ENCODE peak calls at places on chromosomes 16 and 17, in four cellular contexts. R is AG09309, B is HCT116, G is MM.1S. F is an unnamed sample.
A peak's percentile ranks its signal among the peaks of the same experiment; 100 is the strongest.

GRCh38 chr17:72421128-72422092 is 300.6 kb downstream of the SOX9 start:
- DNase-seq in B (peak; percentile 99), G (peak; percentile 81), R (peak; percentile 74), F (peak; percentile 95)

GRCh38 chr17:17603178-17603894 is 11.8 kb upstream of the PEMT start:
- DNase-seq in B (no peak), G (no peak), R (no peak), F (no peak)

GRCh38 chr17:1153795-1154546 is 25.8 kb downstream of the ABR start:
- DNase-seq in R (peak; percentile 42), G (no peak), B (no peak), F (peak; percentile 79)

GRCh38 chr16:4172070-4172469 is 55.8 kb upstream of the ADCY9 start:
- DNase-seq in R (no peak), G (no peak), B (no peak), F (peak; percentile 16)

GRCh38 chr17:19502517-19502916 is 31.1 kb upstream of the SLC47A1 start:
- DNase-seq in B (no peak), G (no peak), R (no peak), F (no peak)

GRCh38 chr16:79734721-79735120 is 134.2 kb upstream of the MAF start:
- DNase-seq in G (no peak), B (no peak), R (no peak), F (no peak)

GRCh38 chr16:1351582-1352362 is at the start of the genes GNPTG and TSR3:
- DNase-seq in G (peak; percentile 93), R (peak; percentile 69), B (peak; percentile 60), F (peak; percentile 94)

GRCh38 chr17:385195-385835 is 32.7 kb upstream of the RPH3AL start:
- DNase-seq in B (no peak), R (no peak), G (no peak), F (no peak)

GRCh38 chr17:9115446-9116265 is 94.3 kb downstream of the NTN1 start:
- DNase-seq in B (no peak), G (no peak), R (no peak), F (peak; percentile 53)

GRCh38 chr17:67289174-67289876 is 44.3 kb upstream of the HELZ start:
- DNase-seq in B (no peak), G (no peak), R (peak; percentile 29), F (peak; percentile 82)

GRCh38 chr17:69141802-69142472 is at the start of gene ABCA6:
- DNase-seq in G (no peak), B (no peak), R (peak; percentile 5), F (peak; percentile 88)

GRCh38 chr17:740240-741055 is 8.1 kb downstream of the TLCD3A start:
- DNase-seq in G (no peak), R (no peak), B (no peak), F (no peak)

GRCh38 chr16:69931631-69932030 is 19.5 kb upstream of the CLEC18A start:
- DNase-seq in R (no peak), G (no peak), B (no peak), F (no peak)

GRCh38 chr16:25785361-25785760 is 93.6 kb downstream of the HS3ST4 start:
- DNase-seq in R (no peak), G (no peak), B (no peak), F (no peak)

GRCh38 chr16:59170065-59170712 is 436.1 kb upstream of the GOT2 start:
- DNase-seq in G (no peak), B (no peak), R (no peak), F (no peak)

DNA sequence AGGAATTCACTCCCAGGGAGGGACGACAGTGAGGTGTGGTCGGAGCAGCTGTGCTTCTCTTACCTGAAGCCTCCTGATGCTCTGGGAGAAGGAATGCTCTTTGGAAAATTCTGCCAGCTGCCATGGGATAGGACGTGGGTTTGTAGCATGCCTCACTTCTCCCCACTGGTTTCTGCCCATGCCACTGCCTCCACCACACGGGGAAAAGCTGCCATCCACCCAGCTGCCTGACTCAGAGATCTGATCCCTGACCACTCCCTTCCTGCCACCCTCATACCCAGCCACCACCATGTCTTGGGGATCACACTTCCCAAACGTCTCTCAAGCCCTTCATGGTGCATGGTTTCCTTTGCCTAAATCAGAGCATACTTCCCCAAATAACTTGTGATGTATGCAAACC is 80.0 kb downstream of the CPPED1 start:
- DNase-seq in B (no peak), R (no peak), G (no peak), F (no peak)
- TF ChIP-seq CTCF in B (no peak), R (no peak), G (no peak), F (no peak)

GRCh38 chr17:44829558-44830358 is at the start of gene GJC1:
- DNase-seq in R (no peak), B (no peak), G (peak; percentile 32), F (no peak)

GRCh38 chr17:44828919-44829557 is 1.0 kb downstream of the GJC1 start:
- DNase-seq in B (no peak), R (no peak), G (no peak), F (peak; percentile 48)

GRCh38 chr17:44830359-44831269 is 527 bp upstream of the GJC1 start:
- DNase-seq in B (no peak), G (peak; percentile 18), R (no peak), F (peak; percentile 50)

GRCh38 chr17:44826123-44826790 is 3.8 kb downstream of the GJC1 start:
- DNase-seq in R (peak; percentile 42), G (no peak), B (no peak), F (no peak)

DNA sequence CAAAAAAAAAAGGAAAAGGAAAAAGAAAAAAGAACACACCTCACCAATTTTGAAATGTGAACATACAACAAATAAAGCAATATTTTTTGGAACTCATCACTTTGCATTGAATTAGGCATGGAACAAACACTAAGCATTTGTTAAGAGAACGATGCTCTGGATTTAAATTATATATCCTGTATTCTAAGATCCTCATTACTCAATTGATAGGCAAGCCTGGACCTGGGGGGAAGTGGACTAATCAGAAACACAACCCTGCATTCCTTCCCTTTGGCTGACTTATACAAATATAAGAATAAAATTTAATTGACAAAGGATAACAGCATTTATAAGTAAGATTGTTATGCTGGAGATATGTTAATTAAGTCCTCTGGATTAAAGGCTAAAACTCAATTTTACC is 2.2 kb downstream of the GJC1 start:
- DNase-seq in G (no peak), B (no peak), R (no peak), F (no peak)
- H3K4me3 ChIP-seq in G (no peak overlapping the region), B (peak overlapping the region; percentile 84), R (peak overlapping the region; percentile 62), F (no peak overlapping the region)

GRCh38 chr16:23595246-23595950 is 718 bp downstream of the NDUFAB1 start:
- DNase-seq in R (no peak), G (no peak), B (no peak), F (peak; percentile 33)

GRCh38 chr16:23595951-23596720 is at the start of gene NDUFAB1:
- DNase-seq in R (peak; percentile 34), B (peak; percentile 67), G (peak; percentile 93), F (peak; percentile 89)

GRCh38 chr16:23594186-23594585 is 1.9 kb downstream of the NDUFAB1 start:
- DNase-seq in R (no peak), G (no peak), B (no peak), F (no peak)

GRCh38 chr16:23597003-23597756 is 1.1 kb upstream of the NDUFAB1 start:
- DNase-seq in R (no peak), B (peak; percentile 50), G (peak; percentile 33), F (peak; percentile 7)
- TF ChIP-seq CTCF in R (no peak), B (peak; percentile 71), G (peak; percentile 25), F (peak; percentile 29)

GRCh38 chr17:65474658-65475057 is 86.8 kb downstream of the AXIN2 start:
- DNase-seq in G (no peak), R (no peak), B (peak; percentile 12), F (no peak)

GRCh38 chr17:65473985-65474384 is 87.5 kb downstream of the AXIN2 start:
- DNase-seq in B (no peak), R (no peak), G (no peak), F (no peak)

GRCh38 chr17:65477600-65477999 is 83.8 kb downstream of the AXIN2 start:
- DNase-seq in R (no peak), B (no peak), G (no peak), F (no peak)

GRCh38 chr17:65472602-65473001 is 88.8 kb downstream of the AXIN2 start:
- DNase-seq in B (no peak), R (peak; percentile 77), G (no peak), F (peak; percentile 31)

DNA sequence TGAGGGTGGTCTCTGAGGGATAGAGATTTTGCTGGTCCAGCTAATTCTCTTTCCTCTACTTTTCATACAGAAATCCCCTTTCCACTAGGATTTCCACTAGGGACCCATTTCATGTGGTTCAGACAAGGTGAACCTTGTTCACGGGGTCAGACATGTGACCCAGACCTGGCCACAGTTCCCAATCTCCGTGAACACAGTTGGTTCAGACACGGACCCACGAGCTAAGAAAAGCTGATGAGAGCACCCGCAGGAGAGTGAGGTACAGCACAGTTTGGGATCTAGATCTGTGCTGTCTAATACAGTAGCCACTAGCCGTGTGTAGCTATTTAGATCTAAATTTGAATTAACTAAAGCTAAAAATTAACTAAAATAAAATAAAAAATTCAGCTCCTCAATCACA is 88.1 kb downstream of the AXIN2 start:
- DNase-seq in R (no peak), G (no peak), B (no peak), F (no peak)
- H3K4me3 ChIP-seq in R (no peak overlapping the region), G (no peak overlapping the region), B (no peak overlapping the region), F (no peak overlapping the region)

GRCh38 chr17:37650419-37651003 is 7.3 kb upstream of the DDX52 start:
- DNase-seq in B (peak; percentile 41), G (peak; percentile 21), R (no peak), F (peak; percentile 71)
- TF ChIP-seq CTCF in B (peak; percentile 49), G (peak; percentile 44), R (peak; percentile 53), F (peak; percentile 70)

GRCh38 chr17:48994548-48995331 is 2.4 kb upstream of the IGF2BP1 start:
- DNase-seq in G (no peak), R (no peak), B (no peak), F (no peak)

GRCh38 chr17:48995871-48996695 is 1.1 kb upstream of the IGF2BP1 start:
- DNase-seq in G (no peak), B (no peak), R (no peak), F (no peak)

GRCh38 chr17:48996696-48997102 is 486 bp upstream of the IGF2BP1 start:
- DNase-seq in R (no peak), G (no peak), B (no peak), F (no peak)

GRCh38 chr17:48997103-48997826 is at the start of gene IGF2BP1:
- DNase-seq in B (no peak), G (no peak), R (no peak), F (peak; percentile 74)

DNA sequence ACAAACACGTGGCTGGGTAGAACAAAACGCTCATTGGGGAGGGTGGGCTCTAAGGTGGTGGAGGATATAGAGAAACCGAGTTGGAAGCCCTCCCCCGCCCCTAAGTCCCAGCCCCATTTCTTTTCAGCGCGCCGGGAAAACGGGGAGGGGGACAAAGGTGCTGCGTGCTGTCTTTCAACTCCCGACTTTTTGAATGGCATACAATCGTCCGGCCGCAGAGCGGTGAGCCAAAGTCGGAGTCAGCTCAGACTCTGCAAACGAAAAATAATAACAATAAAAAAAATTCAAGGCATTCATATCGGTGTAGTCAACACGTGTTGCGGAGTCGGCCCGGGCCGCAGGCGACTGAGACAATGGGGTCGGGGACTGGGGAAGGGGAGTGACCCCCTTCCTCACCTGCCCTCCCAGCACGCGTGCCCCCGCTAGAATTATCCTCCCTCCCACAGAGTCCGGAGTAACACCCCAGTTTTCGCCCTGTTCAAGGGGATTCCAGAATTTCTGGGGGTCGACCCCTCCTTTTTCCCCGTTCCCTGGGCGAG is 1.8 kb upstream of the IGF2BP1 start:
- DNase-seq in G (no peak), R (no peak), B (no peak), F (no peak)
- H3K4me3 ChIP-seq in G (no peak overlapping the region), R (no peak overlapping the region), B (no peak overlapping the region), F (peak overlapping the region; percentile 91)

GRCh38 chr17:82496529-82497434 is 22.8 kb upstream of the FOXK2 start:
- DNase-seq in G (peak; percentile 94), B (peak; percentile 72), R (no peak), F (peak; percentile 93)
- TF ChIP-seq CTCF in G (no peak), B (no peak), R (no peak), F (no peak)